ENCODE peak calls at places on chromosomes 13 and 19, in eight cellular contexts. Q is fibroblast of mammary gland; R is activated CD8-positive, alpha-beta T cell treated with anti-CD3 and anti-CD28 coated beads for 36 hours; Y is thoracic aorta; V is GM10248; D is upper lobe of right lung; U is cardiac fibroblast; W is NB4. E is an unnamed sample.

GRCh38 chr13:24119593-24120508 is 40.7 kb upstream of the SPATA13 start:
- DNase-seq in U (no peak), Y (no peak), Q (no peak), W (no peak), V (no peak), R (no peak), D (no peak), E (no peak)

GRCh38 chr19:44747739-44748425 is 626 bp upstream of the BCL3 start:
- DNase-seq in Q (no peak), V (no peak), Y (no peak), R (peak), D (peak), U (peak), W (peak), E (no peak)

GRCh38 chr19:10514211-10515145 is 2.8 kb downstream of the S1PR5 start:
- DNase-seq in Y (no peak), W (no peak), D (no peak), U (no peak), Q (no peak), V (no peak), R (peak), E (no peak)

GRCh38 chr13:24178847-24179845 is 18.6 kb downstream of the SPATA13 start:
- DNase-seq in D (no peak), Q (peak), V (no peak), W (no peak), Y (no peak), U (peak), R (peak), E (no peak)

GRCh38 chr19:5826531-5827341 is 12.8 kb downstream of the FUT6 start:
- DNase-seq in V (peak), Q (peak), Y (no peak), U (peak), W (peak), R (peak), D (peak), E (no peak)

GRCh38 chr13:33154911-33155310 is 130.6 kb downstream of the STARD13 start:
- DNase-seq in V (no peak), W (no peak), R (no peak), Q (no peak), U (no peak), D (no peak), Y (no peak), E (no peak)

GRCh38 chr19:33530261-33530660 is 8.7 kb upstream of the PEPD start:
- DNase-seq in Q (no peak), U (no peak), R (no peak), W (no peak), Y (no peak), V (no peak), D (no peak), E (no peak)

GRCh38 chr13:97344250-97345175 is 89.5 kb upstream of the RAP2A start:
- DNase-seq in W (peak), Y (no peak), R (peak), V (peak), U (peak), Q (peak), D (no peak), E (no peak)

GRCh38 chr19:16671652-16672274 is 10.8 kb downstream of the TMEM38A start:
- DNase-seq in W (no peak), R (no peak), V (no peak), Q (no peak), U (no peak), Y (no peak), D (no peak), E (no peak)

GRCh38 chr19:30373593-30373992 is 1.4 kb downstream of the ZNF536 start:
- DNase-seq in V (no peak), Q (no peak), Y (no peak), W (no peak), R (no peak), U (no peak), D (no peak), E (no peak)

GRCh38 chr13:106987435-106987800 is 419.5 kb upstream of the ARGLU1 start:
- DNase-seq in Y (no peak), W (no peak), R (no peak), Q (no peak), U (no peak), D (no peak), V (no peak), E (no peak)

GRCh38 chr13:113404366-113404722 is 40.4 kb upstream of the GRTP1 start:
- DNase-seq in U (no peak), Q (no peak), V (no peak), D (no peak), Y (no peak), W (no peak), R (no peak), E (no peak)

GRCh38 chr13:98889419-98890079 is 88.3 kb downstream of the DOCK9 start:
- DNase-seq in U (no peak), V (no peak), D (no peak), R (no peak), Y (no peak), Q (no peak), W (no peak), E (no peak)

GRCh38 chr19:38538793-38539528 is 78.8 kb downstream of the MAP4K1 start:
- DNase-seq in Q (no peak), W (no peak), R (peak), D (no peak), V (no peak), U (no peak), Y (no peak), E (peak)

GRCh38 chr19:413756-414420 is 4.9 kb upstream of the C2CD4C start:
- DNase-seq in Q (no peak), U (no peak), W (no peak), D (peak), Y (no peak), V (no peak), R (no peak), E (peak)

GRCh38 chr19:31175564-31176348 is 173.5 kb downstream of the TSHZ3 start:
- DNase-seq in W (no peak), R (no peak), D (no peak), Y (no peak), Q (no peak), U (no peak), V (no peak), E (no peak)

GRCh38 chr13:30078059-30078458 is 227.6 kb upstream of the UBL3 start:
- DNase-seq in R (no peak), U (no peak), Y (no peak), V (no peak), W (no peak), D (no peak), Q (no peak), E (no peak)

GRCh38 chr13:24672141-24673132 is 7.8 kb upstream of the ATP12A start:
- DNase-seq in W (no peak), R (no peak), U (peak), Y (no peak), D (no peak), Q (no peak), V (no peak), E (no peak)

GRCh38 chr13:101925731-101926130 is 473.3 kb downstream of the ITGBL1 start:
- DNase-seq in W (no peak), Y (no peak), Q (no peak), V (no peak), D (no peak), R (no peak), U (no peak), E (no peak)

GRCh38 chr19:49581007-49581508 is at the start of gene PRRG2:
- DNase-seq in R (no peak), U (no peak), V (no peak), D (peak), W (no peak), Q (no peak), Y (no peak), E (no peak)

GRCh38 chr13:108155185-108156106 is 59.9 kb downstream of the LIG4 start:
- DNase-seq in W (peak), D (peak), U (peak), V (peak), R (peak), Y (no peak), Q (peak), E (no peak)

GRCh38 chr13:44810067-44810840 is 179.0 kb downstream of the NUFIP1 start:
- DNase-seq in R (no peak), Q (no peak), Y (no peak), W (peak), V (no peak), U (peak), D (no peak), E (no peak)

GRCh38 chr13:66489586-66489985 is 740.5 kb downstream of the PCDH9 start:
- DNase-seq in D (no peak), U (peak), W (no peak), V (no peak), R (no peak), Y (no peak), Q (no peak), E (no peak)

GRCh38 chr13:66491241-66491640 is 738.9 kb downstream of the PCDH9 start:
- DNase-seq in R (no peak), W (no peak), Q (no peak), U (no peak), D (no peak), Y (no peak), V (no peak), E (no peak)

GRCh38 chr13:66489172-66489571 is 741.0 kb downstream of the PCDH9 start:
- DNase-seq in R (no peak), W (no peak), Y (no peak), V (no peak), U (no peak), D (no peak), Q (no peak), E (no peak)

GRCh38 chr13:66492479-66492878 is 737.7 kb downstream of the PCDH9 start:
- DNase-seq in W (no peak), R (peak), Y (no peak), U (no peak), D (no peak), V (no peak), Q (no peak), E (no peak)
- TF ChIP-seq CTCF in W (no peak), R (no peak), Y (no peak), U (peak), D (no peak), V (no peak), Q (no peak), E (peak)

DNA sequence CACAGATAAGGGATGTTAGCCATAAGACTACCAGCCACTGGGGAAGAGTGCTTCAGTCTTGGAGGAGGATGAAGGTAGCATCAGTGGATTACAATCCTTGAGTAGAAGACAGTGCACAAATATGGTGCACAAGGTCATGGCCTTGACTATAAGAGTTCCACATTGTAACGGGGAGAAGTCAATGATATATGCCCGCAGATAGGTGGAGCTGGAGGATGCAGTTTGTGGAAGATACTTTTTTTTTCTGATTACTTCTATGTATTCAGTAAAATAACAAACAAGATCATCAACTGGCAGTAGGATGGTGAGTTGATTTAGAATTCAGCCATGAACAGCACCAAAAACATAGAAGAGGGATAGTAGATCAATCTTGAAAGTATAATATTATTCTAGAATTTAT is 926.8 kb upstream of the MIR17HG start:
- DNase-seq in W (no peak), R (no peak), D (no peak), Y (no peak), U (peak), V (no peak), Q (peak), E (no peak)
- TF ChIP-seq CTCF in W (no peak), R (no peak), D (no peak), Y (no peak), U (peak), V (no peak), Q (peak), E (peak)

GRCh38 chr19:32268381-32268780 is 77.0 kb upstream of the ZNF507 start:
- DNase-seq in U (no peak), R (no peak), Y (no peak), Q (no peak), V (no peak), W (no peak), D (no peak), E (no peak)
- TF ChIP-seq CTCF in U (no peak), R (no peak), Y (no peak), Q (no peak), V (no peak), W (no peak), D (no peak), E (no peak)

DNA sequence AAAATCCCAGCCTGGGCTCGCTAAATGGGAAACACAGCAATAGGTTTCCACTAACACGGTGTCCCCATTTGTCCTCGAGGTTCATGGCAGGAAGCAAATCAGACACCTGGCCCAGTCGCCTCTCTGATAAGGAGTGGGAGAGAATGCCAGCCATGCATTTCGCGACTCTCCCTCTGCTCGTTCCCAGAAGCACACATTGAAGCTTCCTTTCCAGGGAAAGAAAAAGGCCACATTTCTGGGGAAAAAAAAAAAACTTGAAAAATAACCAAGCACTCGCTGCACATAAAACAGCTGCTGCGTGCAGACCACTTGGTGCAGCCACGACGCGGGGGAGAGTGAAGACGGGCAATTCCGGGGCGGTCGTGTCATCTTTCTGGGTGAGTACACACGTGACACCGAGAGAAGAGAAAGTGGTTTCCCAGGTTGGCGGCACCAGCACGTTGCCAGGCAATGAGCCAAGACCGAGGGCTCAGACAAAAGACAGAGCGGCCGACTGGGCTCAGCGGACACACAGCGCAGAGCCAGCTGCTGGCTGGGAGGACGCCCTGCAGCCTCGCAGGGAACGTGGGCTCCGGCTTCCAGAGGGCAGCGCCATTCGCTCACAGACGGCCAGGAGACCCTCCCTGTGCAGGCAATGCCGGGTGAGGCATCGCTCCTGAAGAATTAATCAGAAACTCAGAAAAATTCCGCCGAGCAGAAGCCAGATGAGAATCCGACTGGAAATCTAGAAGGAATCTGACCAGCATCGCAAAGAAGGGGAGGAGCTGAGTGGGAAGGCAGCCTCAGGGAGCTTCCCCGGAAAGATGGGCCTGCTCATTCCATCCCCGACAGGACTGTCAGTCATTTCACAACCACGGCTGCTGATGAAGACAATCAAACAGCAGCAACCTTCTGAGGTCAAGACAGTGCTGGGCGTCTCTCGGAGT is 83.2 kb upstream of the IRS2 start:
- DNase-seq in V (no peak), W (peak), U (peak), D (peak), Y (peak), Q (no peak), R (peak), E (no peak)
- TF ChIP-seq CTCF in V (no peak), W (no peak), U (peak), D (peak), Y (peak), Q (no peak), R (no peak), E (no peak)

E was measured in chondrocyte.